ENCODE peak calls at places on chromosomes 2 and 18, in five cellular contexts. C is NCI-H2029 treated with DMSO at 0.1 percent for 48 hours, J is anterior cingulate cortex, T is progenitor cell of endocrine pancreas, Q is AG04449. R is an unnamed sample.

GRCh38 chr2:207635468-207636200 is 10.4 kb upstream of the METTL21A start:
- DNase-seq in C (no peak), J (no peak), T (no peak), Q (no peak), R (no peak)

GRCh38 chr2:8409461-8410260 is 272.2 kb upstream of the ID2 start:
- DNase-seq in C (no peak), J (no peak), T (no peak), Q (no peak), R (no peak)

GRCh38 chr2:183919167-183919566 is 679.2 kb upstream of the ZNF804A start:
- DNase-seq in C (no peak), J (no peak), T (no peak), Q (no peak), R (no peak)

GRCh38 chr2:206657087-206657486 is 14.8 kb downstream of the FAM237A start:
- DNase-seq in C (no peak), J (no peak), T (no peak), Q (no peak), R (no peak)

GRCh38 chr2:74293191-74294065 is 49.8 kb downstream of the SLC4A5 start:
- DNase-seq in C (no peak), J (no peak), T (no peak), Q (no peak), R (no peak)

GRCh38 chr2:196284033-196284844 is 112.9 kb upstream of the STK17B start:
- DNase-seq in C (no peak), J (no peak), T (no peak), Q (no peak), R (no peak)

GRCh38 chr2:62147610-62148301 is 48.2 kb upstream of the B3GNT2 start:
- DNase-seq in C (no peak), J (no peak), T (no peak), Q (peak; percentile 78), R (no peak)

GRCh38 chr2:88843061-88843460 is 151.6 kb downstream of the RPIA start:
- DNase-seq in C (no peak), J (no peak), T (no peak), Q (no peak), R (no peak)

GRCh38 chr2:109702250-109702985 is 88.3 kb downstream of the SOWAHC start:
- DNase-seq in C (no peak), J (no peak), T (no peak), Q (no peak), R (no peak)

GRCh38 chr2:194559523-194559922 is 1097.5 kb upstream of the SLC39A10 start:
- DNase-seq in C (no peak), J (no peak), T (no peak), Q (no peak), R (no peak)

GRCh38 chr2:14634885-14635871 is 2.7 kb downstream of the LRATD1 start:
- DNase-seq in C (peak; percentile 76), J (peak; percentile 58), T (peak; percentile 63), Q (no peak), R (peak; percentile 84)

GRCh38 chr2:97728091-97728596 is 14.8 kb downstream of the ZAP70 start:
- DNase-seq in C (no peak), J (no peak), T (no peak), Q (no peak), R (no peak)

GRCh38 chr2:203718087-203718486 is 11.6 kb downstream of the CD28 start:
- DNase-seq in C (no peak), J (no peak), T (no peak), Q (no peak), R (no peak)

GRCh38 chr2:88198308-88198707 is 28.2 kb downstream of the THNSL2 start:
- DNase-seq in C (no peak), J (no peak), T (no peak), Q (no peak), R (no peak)

GRCh38 chr2:8565399-8566154 is 116.3 kb upstream of the ID2 start:
- DNase-seq in C (no peak), J (no peak), T (no peak), Q (no peak), R (no peak)

GRCh38 chr18:9135912-9136314 is 668 bp upstream of the ANKRD12 start:
- DNase-seq in C (peak; percentile 7), J (no peak), T (peak; percentile 43), Q (no peak), R (peak; percentile 26)

GRCh38 chr2:10977003-10977402 is 65.3 kb downstream of the KCNF1 start:
- DNase-seq in C (no peak), J (no peak), T (no peak), Q (no peak), R (no peak)

GRCh38 chr18:50947899-50948298 is 19.9 kb upstream of the ELAC1 start:
- DNase-seq in C (no peak), J (no peak), T (no peak), Q (no peak), R (no peak)

GRCh38 chr2:127637725-127638252 is 8.2 kb upstream of the GPR17 start:
- DNase-seq in C (no peak), J (no peak), T (no peak), Q (no peak), R (no peak)

GRCh38 chr2:200509227-200509607 is 651 bp downstream of the KCTD18 start:
- DNase-seq in C (no peak), J (no peak), T (no peak), Q (no peak), R (no peak)

GRCh38 chr2:8797682-8798081 is 39.7 kb downstream of the KIDINS220 start:
- DNase-seq in C (no peak), J (no peak), T (no peak), Q (no peak), R (no peak)

GRCh38 chr2:104944495-104944894 is 90.6 kb downstream of the POU3F3 start:
- DNase-seq in C (no peak), J (no peak), T (no peak), Q (no peak), R (peak; percentile 2)

GRCh38 chr2:148936857-148937450 is 61.9 kb downstream of the KIF5C start:
- DNase-seq in C (no peak), J (no peak), T (no peak), Q (no peak), R (no peak)

GRCh38 chr2:85907671-85908157 is 18.9 kb upstream of the ST3GAL5 start:
- DNase-seq in C (no peak), J (no peak), T (no peak), Q (no peak), R (no peak)

GRCh38 chr2:229044581-229044980 is 226.5 kb downstream of the PID1 start:
- DNase-seq in C (no peak), J (no peak), T (no peak), Q (no peak), R (no peak)

GRCh38 chr18:48955528-48956261 is 4.9 kb upstream of the SMAD7 start:
- DNase-seq in C (no peak), J (no peak), T (no peak), Q (no peak), R (no peak)

GRCh38 chr2:239930378-239930777 is 94.8 kb downstream of the NDUFA10 start:
- DNase-seq in C (no peak), J (no peak), T (no peak), Q (no peak), R (no peak)

GRCh38 chr18:9827856-9828793 is 57.6 kb upstream of the TXNDC2 start:
- DNase-seq in C (no peak), J (peak; percentile 22), T (no peak), Q (peak; percentile 99), R (no peak)

GRCh38 chr2:104332733-104333132 is 521.2 kb upstream of the POU3F3 start:
- DNase-seq in C (no peak), J (no peak), T (no peak), Q (no peak), R (peak; percentile 11)

GRCh38 chr2:240298316-240298790 is 137.1 kb upstream of the GPC1 start:
- DNase-seq in C (no peak), J (no peak), T (no peak), Q (no peak), R (no peak)

GRCh38 chr2:157592983-157593382 is 35.7 kb downstream of the ACVR1C start:
- DNase-seq in C (no peak), J (no peak), T (no peak), Q (no peak), R (no peak)

GRCh38 chr2:235171511-235172130 is 219.8 kb downstream of the SH3BP4 start:
- DNase-seq in C (no peak), J (no peak), T (no peak), Q (peak; percentile 76), R (no peak)

R was measured in DMS153.